ENCODE peak calls at places on chromosome 6, in ten cellular contexts. J is naive thymus-derived CD8-positive, alpha-beta T cell; T is AG08396; Q is NT2/D1; Y is effector memory CD8-positive, alpha-beta T cell; E is stimulated activated CD4-positive, alpha-beta T cell treated with anti-CD3 and anti-CD28 coated beads, Interleukin-1b, Interleukin-23, amount 100 ng/mL, for 24 hours; L is EL; Z is NCI-H2171 treated with DMSO at 0.1 percent for 48 hours; A is cardiac fibroblast; U is NCI-H345. S is an unnamed sample.

GRCh38 chr6:41497994-41498393 is 48.2 kb upstream of the FOXP4 start:
- DNase-seq in J (no peak), T (no peak), Q (no peak), Y (no peak), E (no peak), L (peak; percentile 36), Z (no peak), A (peak; percentile 30), U (no peak), S (no peak)

GRCh38 chr6:42818878-42819277 is 37.0 kb downstream of the BICRAL start:
- DNase-seq in J (no peak), T (no peak), Q (no peak), Y (no peak), E (no peak), L (no peak), Z (no peak), A (no peak), U (no peak), S (no peak)

GRCh38 chr6:107576852-107577251 is 86.9 kb downstream of the SOBP start:
- DNase-seq in J (no peak), T (peak; percentile 32), Q (no peak), Y (no peak), E (no peak), L (peak; percentile 68), Z (no peak), A (peak; percentile 69), U (no peak), S (peak; percentile 73)

GRCh38 chr6:42452171-42453026 is 673 bp upstream of the TRERF1 start:
- DNase-seq in J (peak; percentile 75), T (peak; percentile 72), Q (no peak), Y (peak; percentile 41), E (no peak), L (peak; percentile 84), Z (no peak), A (peak; percentile 77), U (peak; percentile 68), S (peak; percentile 78)

GRCh38 chr6:104599821-104600658 is 259.7 kb downstream of the HACE1 start:
- DNase-seq in J (no peak), T (no peak), Q (no peak), Y (no peak), E (no peak), L (no peak), Z (no peak), A (peak; percentile 58), U (no peak), S (no peak)

GRCh38 chr6:70180904-70181599 is 121.8 kb downstream of the COL9A1 start:
- DNase-seq in J (no peak), T (no peak), Q (no peak), Y (no peak), E (no peak), L (no peak), Z (peak; percentile 46), A (peak; percentile 37), U (no peak), S (no peak)

GRCh38 chr6:89503641-89504040 is 70.7 kb downstream of the ANKRD6 start:
- DNase-seq in J (no peak), T (no peak), Q (no peak), Y (no peak), E (no peak), L (no peak), Z (no peak), A (no peak), U (no peak), S (no peak)

GRCh38 chr6:152420696-152421095 is 216.5 kb downstream of the SYNE1 start:
- DNase-seq in J (no peak), T (no peak), Q (no peak), Y (no peak), E (no peak), L (no peak), Z (no peak), A (no peak), U (no peak), S (no peak)

GRCh38 chr6:4342407-4343137 is 207.2 kb upstream of the ECI2 start:
- DNase-seq in J (no peak), T (no peak), Q (no peak), Y (no peak), E (no peak), L (no peak), Z (no peak), A (no peak), U (no peak), S (no peak)

GRCh38 chr6:110946498-110946897 is 12.0 kb upstream of the GTF3C6 start:
- DNase-seq in J (no peak), T (no peak), Q (no peak), Y (no peak), E (no peak), L (no peak), Z (no peak), A (no peak), U (no peak), S (no peak)

GRCh38 chr6:40471243-40471642 is 115.9 kb downstream of the LRFN2 start:
- DNase-seq in J (no peak), T (no peak), Q (no peak), Y (no peak), E (no peak), L (no peak), Z (no peak), A (no peak), U (no peak), S (no peak)

GRCh38 chr6:139323511-139324445 is 32.0 kb upstream of the TXLNB start:
- DNase-seq in J (peak; percentile 90), T (peak; percentile 55), Q (peak; percentile 40), Y (peak; percentile 74), E (peak; percentile 51), L (peak; percentile 78), Z (peak; percentile 11), A (peak; percentile 92), U (peak; percentile 10), S (peak; percentile 70)

GRCh38 chr6:36685926-36686667 is 7.6 kb downstream of the CDKN1A start:
- DNase-seq in J (no peak), T (no peak), Q (no peak), Y (no peak), E (no peak), L (peak; percentile 18), Z (no peak), A (no peak), U (no peak), S (no peak)

GRCh38 chr6:141464490-141464889 is 668.2 kb upstream of the GJE1 start:
- DNase-seq in J (peak; percentile 33), T (peak; percentile 17), Q (no peak), Y (no peak), E (no peak), L (peak; percentile 27), Z (peak; percentile 97), A (peak; percentile 84), U (peak; percentile 95), S (peak; percentile 58)

GRCh38 chr6:35224720-35225119 is 11.0 kb downstream of the SCUBE3 start:
- DNase-seq in J (no peak), T (no peak), Q (no peak), Y (no peak), E (no peak), L (no peak), Z (no peak), A (no peak), U (no peak), S (no peak)

GRCh38 chr6:42304313-42304712 is 86.7 kb upstream of the MRPS10 start:
- DNase-seq in J (no peak), T (no peak), Q (no peak), Y (no peak), E (no peak), L (no peak), Z (peak; percentile 17), A (no peak), U (no peak), S (no peak)

GRCh38 chr6:35602133-35602946 is 86.4 kb downstream of the FKBP5 start:
- DNase-seq in J (peak; percentile 38), T (no peak), Q (no peak), Y (no peak), E (no peak), L (no peak), Z (no peak), A (peak; percentile 78), U (no peak), S (peak; percentile 48)

GRCh38 chr6:114282268-114282667 is 60.6 kb downstream of the HS3ST5 start:
- DNase-seq in J (no peak), T (no peak), Q (no peak), Y (no peak), E (no peak), L (no peak), Z (peak; percentile 52), A (no peak), U (no peak), S (no peak)

GRCh38 chr6:169724554-169725269 is 412 bp upstream of the PHF10 start:
- DNase-seq in J (peak; percentile 71), T (peak; percentile 54), Q (no peak), Y (peak; percentile 43), E (no peak), L (peak; percentile 49), Z (peak; percentile 63), A (no peak), U (peak; percentile 81), S (peak; percentile 17)

GRCh38 chr6:108884211-108885059 is 36.2 kb downstream of the ARMC2 start:
- DNase-seq in J (no peak), T (no peak), Q (no peak), Y (no peak), E (no peak), L (no peak), Z (no peak), A (no peak), U (no peak), S (no peak)

GRCh38 chr6:103177800-103178199 is 1681.9 kb downstream of the HACE1 start:
- DNase-seq in J (no peak), T (no peak), Q (no peak), Y (no peak), E (no peak), L (no peak), Z (peak; percentile 67), A (no peak), U (peak; percentile 7), S (no peak)

GRCh38 chr6:55758156-55758942 is 117.0 kb downstream of the BMP5 start:
- DNase-seq in J (no peak), T (peak; percentile 34), Q (no peak), Y (no peak), E (no peak), L (peak; percentile 87), Z (no peak), A (peak; percentile 94), U (no peak), S (peak; percentile 93)

GRCh38 chr6:154926366-154926765 is 68.7 kb upstream of the TIAM2 start:
- DNase-seq in J (no peak), T (no peak), Q (no peak), Y (no peak), E (no peak), L (no peak), Z (no peak), A (no peak), U (no peak), S (no peak)

GRCh38 chr6:46963626-46964025 is 41.9 kb upstream of the ADGRF5 start:
- DNase-seq in J (no peak), T (no peak), Q (no peak), Y (no peak), E (no peak), L (peak; percentile 66), Z (no peak), A (peak; percentile 66), U (no peak), S (no peak)

GRCh38 chr6:16392010-16392409 is 153.6 kb downstream of the GMPR start:
- DNase-seq in J (no peak), T (no peak), Q (no peak), Y (no peak), E (no peak), L (peak; percentile 33), Z (no peak), A (no peak), U (no peak), S (no peak)

GRCh38 chr6:144075884-144076283 is 19.5 kb downstream of the SF3B5 start:
- DNase-seq in J (no peak), T (no peak), Q (no peak), Y (no peak), E (no peak), L (no peak), Z (no peak), A (no peak), U (no peak), S (no peak)

GRCh38 chr6:170042086-170042485 is 248.8 kb downstream of the DLL1 start:
- DNase-seq in J (no peak), T (no peak), Q (no peak), Y (no peak), E (no peak), L (no peak), Z (no peak), A (no peak), U (no peak), S (no peak)

GRCh38 chr6:41371461-41371991 is 36.1 kb downstream of the NCR2 start:
- DNase-seq in J (no peak), T (peak; percentile 62), Q (no peak), Y (no peak), E (no peak), L (peak; percentile 66), Z (no peak), A (peak; percentile 58), U (no peak), S (peak; percentile 9)